ENCODE peak calls at places on chromosome 11, in seven cellular contexts. S, B, V, Z, X, U and I are unnamed samples.

GRCh38 chr11:73342633-73343032 is 33.6 kb upstream of the RELT start:
- DNase-seq in V (no peak), S (no peak), U (no peak), B (no peak), Z (no peak), X (no peak), I (no peak)

GRCh38 chr11:19714093-19714386 is 1.4 kb downstream of the NAV2 start:
- DNase-seq in Z (no peak), V (no peak), B (no peak), X (no peak), S (no peak), U (no peak), I (no peak)

GRCh38 chr11:71139516-71140205 is 112.7 kb downstream of the SHANK2 start:
- DNase-seq in B (no peak), U (no peak), X (peak; percentile 32), V (no peak), Z (no peak), S (no peak), I (no peak)

GRCh38 chr11:128845334-128845780 is 21.7 kb downstream of the KCNJ1 start:
- DNase-seq in V (no peak), Z (no peak), B (no peak), S (no peak), X (no peak), U (no peak), I (no peak)

GRCh38 chr11:73976451-73977151 is 6.0 kb downstream of the UCP2 start:
- DNase-seq in B (no peak), V (no peak), S (peak; percentile 23), X (no peak), U (no peak), Z (no peak), I (no peak)

GRCh38 chr11:3204141-3205015 is 14.2 kb downstream of the MRGPRG start:
- DNase-seq in S (peak; percentile 52), X (no peak), B (no peak), V (no peak), Z (no peak), U (no peak), I (no peak)

GRCh38 chr11:134579709-134580634 is 167.9 kb upstream of the B3GAT1 start:
- DNase-seq in U (no peak), Z (no peak), V (no peak), X (no peak), B (no peak), S (no peak), I (no peak)

GRCh38 chr11:63961608-63962412 is 12.6 kb upstream of the COX8A start:
- DNase-seq in S (peak; percentile 77), B (no peak), Z (no peak), U (no peak), X (peak; percentile 85), V (peak; percentile 62), I (no peak)

GRCh38 chr11:57649826-57650738 is at the start of gene YPEL4:
- DNase-seq in B (no peak), S (peak; percentile 66), V (no peak), X (peak; percentile 62), Z (peak; percentile 62), U (peak; percentile 69), I (peak; percentile 81)

GRCh38 chr11:132804258-132804657 is 728.0 kb downstream of the OPCML start:
- DNase-seq in S (no peak), B (no peak), U (no peak), X (no peak), V (no peak), Z (no peak), I (no peak)

GRCh38 chr11:85749884-85750283 is 61.1 kb downstream of the SYTL2 start:
- DNase-seq in U (no peak), S (no peak), V (no peak), X (no peak), Z (no peak), B (no peak), I (no peak)

GRCh38 chr11:4891996-4892640 is 10.4 kb downstream of the OR51T1 start:
- DNase-seq in V (no peak), U (no peak), B (no peak), S (no peak), Z (no peak), X (peak; percentile 82), I (no peak)

GRCh38 chr11:85945788-85946187 is 90.6 kb downstream of the CCDC83 start:
- DNase-seq in S (no peak), X (no peak), V (no peak), U (no peak), B (no peak), Z (no peak), I (no peak)

GRCh38 chr11:45100338-45100737 is 46.1 kb upstream of the PRDM11 start:
- DNase-seq in X (peak; percentile 23), Z (no peak), V (no peak), S (no peak), B (no peak), U (no peak), I (no peak)

GRCh38 chr11:70498976-70499801 is 100.9 kb downstream of the CTTN start:
- DNase-seq in V (no peak), X (no peak), S (peak; percentile 39), Z (no peak), U (no peak), B (no peak), I (no peak)

GRCh38 chr11:27571151-27571840 is 64.7 kb upstream of the LIN7C start:
- DNase-seq in S (no peak), V (no peak), U (no peak), B (no peak), X (no peak), Z (no peak), I (no peak)

GRCh38 chr11:108698844-108699642 is 34.2 kb downstream of the DDX10 start:
- DNase-seq in B (no peak), S (no peak), X (peak; percentile 77), V (peak; percentile 63), U (no peak), Z (no peak), I (no peak)

DNA sequence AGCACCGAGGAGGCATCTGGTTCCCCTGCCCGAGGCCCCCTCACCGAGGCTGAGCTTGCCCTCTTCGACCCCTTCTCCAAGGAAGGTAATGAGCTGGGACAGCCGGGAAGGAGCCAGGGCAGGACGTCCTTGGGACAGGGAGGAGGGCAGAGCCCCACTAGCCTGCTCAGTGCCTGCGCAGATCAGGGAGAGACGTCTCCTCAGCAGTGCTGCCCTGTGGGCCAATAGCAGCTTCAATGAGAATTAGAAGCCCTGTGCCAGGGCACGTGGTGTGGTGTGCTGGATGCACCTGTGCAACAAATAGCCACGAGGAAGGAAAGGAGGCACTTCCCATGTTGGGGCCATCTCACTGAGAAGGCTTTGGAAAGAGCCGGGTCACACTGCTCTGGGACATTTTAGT is 5.4 kb upstream of the SAC3D1 start:
- DNase-seq in V (no peak), Z (no peak), S (no peak), B (no peak), U (no peak), X (no peak), I (no peak)
- H3K27ac ChIP-seq in V (no peak overlapping the region), Z (no peak overlapping the region), S (no peak overlapping the region), B (no peak overlapping the region), U (no peak overlapping the region), X (no peak overlapping the region), I (no peak overlapping the region)

GRCh38 chr11:1576825-1577224 is 4.8 kb upstream of the DUSP8 start:
- DNase-seq in B (no peak), X (peak; percentile 58), U (no peak), S (no peak), Z (no peak), V (no peak), I (no peak)

GRCh38 chr11:1572200-1573076 is at the start of gene DUSP8:
- DNase-seq in Z (peak; percentile 96), U (peak; percentile 91), B (peak; percentile 53), X (peak; percentile 83), V (peak; percentile 40), S (peak; percentile 96), I (peak; percentile 96)

GRCh38 chr11:1573847-1574255 is 1.8 kb upstream of the DUSP8 start:
- DNase-seq in Z (no peak), S (no peak), V (no peak), B (peak; percentile 39), X (peak; percentile 23), U (peak; percentile 33), I (peak; percentile 73)

GRCh38 chr11:1573077-1573846 is 1.2 kb upstream of the DUSP8 start:
- DNase-seq in U (peak; percentile 34), B (no peak), Z (peak; percentile 26), V (no peak), X (no peak), S (no peak), I (no peak)

GRCh38 chr11:1574256-1575242 is 2.5 kb upstream of the DUSP8 start:
- DNase-seq in B (no peak), V (no peak), Z (peak; percentile 42), S (peak; percentile 77), X (peak; percentile 24), U (peak; percentile 68), I (no peak)
- H3K4me3 ChIP-seq in B (peak overlapping the region; percentile 46), V (peak overlapping the region; percentile 26), Z (peak overlapping the region; percentile 87), S (peak overlapping the region; percentile 72), X (no peak overlapping the region), U (no peak overlapping the region), I (peak overlapping the region; percentile 74)

DNA sequence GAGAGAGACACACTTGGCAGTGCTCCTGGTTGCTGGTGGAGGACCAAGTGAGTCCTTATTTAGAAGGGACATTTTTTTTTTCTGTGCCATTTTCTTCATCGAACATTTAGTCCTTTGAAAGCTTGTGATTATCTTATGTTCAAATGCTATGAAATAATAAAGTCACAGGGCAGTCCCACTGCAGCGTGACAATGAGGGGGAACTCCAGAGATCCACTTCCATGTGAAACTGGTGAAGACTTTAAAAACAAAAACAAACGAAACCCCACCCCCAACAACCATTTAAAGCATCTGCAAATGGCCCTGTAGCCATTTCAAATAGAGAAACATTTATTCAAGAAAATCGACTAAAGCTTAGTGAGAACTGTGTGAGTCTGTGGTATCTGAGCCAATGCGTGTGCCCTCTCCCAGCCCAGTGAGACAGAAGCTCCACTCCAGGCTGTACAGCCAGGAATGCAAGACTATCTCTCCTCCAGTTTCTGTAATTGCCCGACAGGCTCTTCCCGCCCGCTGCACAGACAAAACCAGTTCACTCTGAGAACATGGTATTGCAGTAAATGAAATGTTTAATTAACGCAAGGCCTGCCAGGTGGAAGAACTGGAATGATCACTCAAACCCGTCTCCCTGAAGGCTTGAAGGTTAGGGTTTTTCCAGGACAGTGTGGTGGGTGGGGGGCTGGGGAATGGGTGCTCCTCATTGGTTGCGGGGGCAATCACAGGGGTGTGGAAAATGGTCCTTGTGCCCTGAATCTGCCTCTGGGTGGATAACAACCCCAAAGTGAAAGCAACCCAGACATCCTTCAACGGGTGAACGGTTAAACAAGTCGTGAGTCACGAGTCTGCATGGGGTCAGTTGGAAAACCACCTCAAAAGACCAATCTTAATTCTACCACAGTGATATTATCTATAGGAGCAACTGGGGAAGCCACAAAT is 8.4 kb downstream of the KRTAP5-6 start:
- DNase-seq in S (no peak), U (no peak), Z (no peak), X (peak; percentile 55), V (no peak), B (no peak), I (no peak)
- H3K27ac ChIP-seq in S (no peak overlapping the region), U (no peak overlapping the region), Z (no peak overlapping the region), X (no peak overlapping the region), V (no peak overlapping the region), B (no peak overlapping the region), I (no peak overlapping the region)

GRCh38 chr11:46681814-46682213 is 18.6 kb downstream of the ARHGAP1 start:
- DNase-seq in V (no peak), X (no peak), S (no peak), B (no peak), Z (no peak), U (no peak), I (no peak)
- H3K4me3 ChIP-seq in V (no peak overlapping the region), X (no peak overlapping the region), S (no peak overlapping the region), B (no peak overlapping the region), Z (no peak overlapping the region), U (no peak overlapping the region), I (no peak overlapping the region)